ENCODE peak calls at places on chromosomes 4 and X, in five cellular contexts. R is lower lobe of right lung, Y is IMR-90, T is colonic mucosa, I is lung. C is an unnamed sample.

GRCh38 chr4:163404570-163404969 is 60.9 kb downstream of the NPY5R start:
- DNase-seq in R (no peak), Y (no peak), T (no peak), I (no peak), C (no peak)

GRCh38 chr4:2671267-2671895 is 84.8 kb downstream of the TNIP2 start:
- DNase-seq in R (no peak), Y (no peak), T (no peak), I (no peak), C (no peak)

GRCh38 chrX:42746606-42747005 is 31.4 kb downstream of the PPP1R2C start:
- DNase-seq in R (no peak), Y (peak; percentile 38), T (no peak), I (no peak), C (no peak)

GRCh38 chr4:107083-107443 is 17.2 kb upstream of the ZNF718 start:
- DNase-seq in R (no peak), Y (no peak), T (no peak), I (no peak), C (no peak)

GRCh38 chr4:56728512-56728911 is 47.4 kb upstream of the HOPX start:
- DNase-seq in R (peak; percentile 82), Y (peak; percentile 92), T (peak; percentile 87), I (peak; percentile 93), C (no peak)

GRCh38 chr4:52684896-52685295 is 25.8 kb upstream of the USP46 start:
- DNase-seq in R (no peak), Y (no peak), T (no peak), I (no peak), C (no peak)

GRCh38 chr4:37685211-37685725 is 908 bp downstream of the RELL1 start:
- DNase-seq in R (no peak), Y (peak; percentile 82), T (no peak), I (no peak), C (no peak)

GRCh38 chr4:108466936-108467902 is 153.2 kb upstream of the RPL34 start:
- DNase-seq in R (no peak), Y (peak; percentile 93), T (no peak), I (no peak), C (no peak)

GRCh38 chr4:73759357-73759756 is 19.0 kb downstream of the CXCL8 start:
- DNase-seq in R (no peak), Y (no peak), T (no peak), I (no peak), C (no peak)

GRCh38 chr4:48902266-48902665 is 4.3 kb downstream of the OCIAD2 start:
- DNase-seq in R (no peak), Y (peak; percentile 30), T (peak; percentile 49), I (peak; percentile 38), C (no peak)

GRCh38 chr4:166421556-166422156 is 548.6 kb downstream of the TLL1 start:
- DNase-seq in R (no peak), Y (peak; percentile 2), T (no peak), I (no peak), C (no peak)

GRCh38 chr4:56666279-56666678 is 14.8 kb downstream of the HOPX start:
- DNase-seq in R (no peak), Y (no peak), T (no peak), I (no peak), C (no peak)

GRCh38 chr4:27278615-27279014 is 418.0 kb downstream of the STIM2 start:
- DNase-seq in R (no peak), Y (peak; percentile 7), T (peak; percentile 20), I (no peak), C (no peak)

GRCh38 chrX:106898462-106898861 is 4.7 kb downstream of the RIPPLY1 start:
- DNase-seq in R (no peak), Y (peak; percentile 53), T (no peak), I (no peak), C (no peak)

GRCh38 chr4:145565328-145565727 is 53.9 kb upstream of the MMAA start:
- DNase-seq in R (no peak), Y (no peak), T (no peak), I (no peak), C (no peak)

GRCh38 chr4:25308761-25309160 is 3.8 kb upstream of the ZCCHC4 start:
- DNase-seq in R (no peak), Y (peak; percentile 51), T (no peak), I (no peak), C (no peak)

GRCh38 chr4:177264788-177265422 is 44.8 kb upstream of the NEIL3 start:
- DNase-seq in R (no peak), Y (no peak), T (no peak), I (no peak), C (no peak)

GRCh38 chr4:52126946-52127345 is 75.8 kb downstream of the SPATA18 start:
- DNase-seq in R (no peak), Y (peak; percentile 8), T (no peak), I (no peak), C (no peak)

GRCh38 chr4:87806520-87806919 is 7.2 kb downstream of the IBSP start:
- DNase-seq in R (no peak), Y (peak; percentile 52), T (no peak), I (no peak), C (no peak)

GRCh38 chr4:187307131-187307530 is 583.5 kb upstream of the FAT1 start:
- DNase-seq in R (no peak), Y (peak; percentile 48), T (no peak), I (no peak), C (no peak)

GRCh38 chr4:25842229-25842840 is 20.5 kb downstream of the SEL1L3 start:
- DNase-seq in R (no peak), Y (no peak), T (no peak), I (no peak), C (no peak)

GRCh38 chr4:78654809-78655208 is 103.2 kb downstream of the ANXA3 start:
- DNase-seq in R (no peak), Y (peak; percentile 58), T (no peak), I (no peak), C (no peak)

GRCh38 chr4:53804719-53805118 is 213.4 kb upstream of the LNX1 start:
- DNase-seq in R (peak; percentile 65), Y (no peak), T (peak; percentile 67), I (no peak), C (no peak)

GRCh38 chr4:26772096-26772495 is 88.5 kb upstream of the STIM2 start:
- DNase-seq in R (no peak), Y (no peak), T (no peak), I (no peak), C (no peak)

GRCh38 chr4:134490863-134491262 is 289.3 kb upstream of the PABPC4L start:
- DNase-seq in R (no peak), Y (no peak), T (no peak), I (no peak), C (no peak)

GRCh38 chr4:28443786-28444412 is 1583.3 kb downstream of the STIM2 start:
- DNase-seq in R (no peak), Y (peak; percentile 15), T (no peak), I (no peak), C (no peak)

GRCh38 chr4:186698525-186698924 is 25.1 kb downstream of the FAT1 start:
- DNase-seq in R (no peak), Y (no peak), T (no peak), I (no peak), C (no peak)

GRCh38 chr4:78022517-78022916 is 34.6 kb upstream of the FRAS1 start:
- DNase-seq in R (no peak), Y (no peak), T (no peak), I (no peak), C (no peak)

GRCh38 chr4:174119818-174120217 is 163.6 kb downstream of the FBXO8 start:
- DNase-seq in R (no peak), Y (no peak), T (no peak), I (no peak), C (no peak)

GRCh38 chr4:113832795-113833194 is 71.3 kb upstream of the CAMK2D start:
- DNase-seq in R (no peak), Y (no peak), T (no peak), I (no peak), C (no peak)

GRCh38 chr4:19739101-19739651 is 512.5 kb upstream of the SLIT2 start:
- DNase-seq in R (no peak), Y (peak; percentile 95), T (no peak), I (no peak), C (no peak)

GRCh38 chr4:120202222-120202621 is 135.6 kb upstream of the MAD2L1 start:
- DNase-seq in R (no peak), Y (no peak), T (no peak), I (no peak), C (no peak)

GRCh38 chr4:156725257-156725656 is 246.3 kb downstream of the PDGFC start:
- DNase-seq in R (no peak), Y (no peak), T (no peak), I (no peak), C (no peak)

GRCh38 chr4:3484057-3484973 is 21.2 kb downstream of the DOK7 start:
- DNase-seq in R (no peak), Y (no peak), T (peak; percentile 71), I (no peak), C (no peak)

GRCh38 chr4:118835896-118836762 is at the start of gene SEC24D:
- DNase-seq in R (peak; percentile 92), Y (peak; percentile 87), T (peak; percentile 89), I (peak; percentile 88), C (peak; percentile 53)
- TF ChIP-seq CTCF in R (peak; percentile 24), Y (peak; percentile 12), T (no peak), I (no peak), C (no peak)

DNA sequence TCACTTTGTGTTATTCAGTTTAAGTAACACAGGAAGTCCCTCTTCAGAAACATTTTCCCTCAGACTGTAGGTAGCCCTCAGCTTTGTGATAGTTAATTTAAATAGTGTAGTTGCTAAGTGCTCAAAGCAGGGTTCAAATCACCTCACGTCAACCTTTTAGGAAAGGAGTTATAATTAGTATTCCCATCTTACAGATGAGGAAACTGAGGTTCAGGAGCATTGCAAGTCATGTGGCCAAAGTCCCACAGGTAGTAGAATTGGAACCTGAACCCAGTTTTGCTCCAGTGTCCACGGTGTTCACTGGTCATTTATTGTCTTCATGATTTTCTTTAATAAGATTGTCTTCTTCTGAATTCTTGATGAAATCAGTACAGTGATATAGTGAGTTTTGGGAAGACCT is 4.3 kb upstream of the DCHS2 start:
- DNase-seq in R (no peak), Y (no peak), T (no peak), I (no peak), C (no peak)
- TF ChIP-seq CTCF in R (no peak), Y (no peak), T (no peak), I (no peak), C (no peak)

DNA sequence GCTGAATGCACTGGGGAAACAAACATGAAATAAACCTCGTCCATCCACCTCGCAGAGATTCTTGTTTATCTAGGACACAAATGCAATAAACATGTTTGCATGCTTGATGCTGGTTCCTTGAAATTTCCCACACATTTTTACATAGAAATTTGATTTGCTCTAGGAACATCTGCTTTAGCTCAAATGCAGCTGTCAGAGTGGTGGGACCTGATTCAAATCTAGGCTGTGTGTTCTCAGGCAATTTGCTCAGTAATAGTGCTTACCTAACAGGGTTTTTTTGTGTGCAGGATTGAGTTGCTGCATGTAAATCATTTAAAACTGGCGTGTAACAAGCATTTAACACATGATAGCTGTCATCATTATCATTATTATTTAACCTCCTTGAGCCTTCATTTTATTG is 293.1 kb downstream of the QDPR start:
- DNase-seq in R (no peak), Y (no peak), T (no peak), I (no peak), C (no peak)
- TF ChIP-seq CTCF in R (no peak), Y (no peak), T (no peak), I (no peak), C (no peak)

GRCh38 chr4:129014566-129015509 is 78.5 kb downstream of the SCLT1 start:
- DNase-seq in R (no peak), Y (peak; percentile 14), T (no peak), I (no peak), C (no peak)
- TF ChIP-seq CTCF in R (no peak), Y (no peak), T (no peak), I (no peak), C (no peak)